ENCODE peak calls at places on chromosomes 4 and X, in five cellular contexts. I, A, M, J and T are unnamed samples.

GRCh38 chrX:2647627-2648026 is 43.5 kb upstream of the CD99 start:
- DNase-seq in M (no peak), I (no peak), A (no peak), J (no peak), T (no peak)

GRCh38 chrX:46325312-46325877 is 219.8 kb downstream of the ZNF674 start:
- DNase-seq in J (peak; percentile 83), I (peak; percentile 39), A (peak; percentile 1), M (no peak), T (no peak)

GRCh38 chr4:101865501-101866062 is 75.1 kb downstream of the BANK1 start:
- DNase-seq in M (no peak), I (no peak), A (no peak), J (peak; percentile 61), T (no peak)

GRCh38 chr4:100722866-100723459 is 205.1 kb upstream of the EMCN start:
- DNase-seq in J (no peak), I (no peak), M (no peak), A (no peak), T (no peak)

GRCh38 chrX:64218023-64218422 is 12.4 kb downstream of the ASB12 start:
- DNase-seq in A (no peak), I (no peak), J (no peak), M (no peak), T (no peak)

GRCh38 chr4:80619070-80619674 is 283.6 kb downstream of the CFAP299 start:
- DNase-seq in A (no peak), I (no peak), J (peak; percentile 13), M (no peak), T (no peak)

GRCh38 chr4:53647547-53647946 is 56.3 kb upstream of the LNX1 start:
- DNase-seq in J (no peak), A (no peak), M (no peak), I (no peak), T (no peak)

GRCh38 chrX:39725928-39726619 is 371.7 kb downstream of the BCOR start:
- DNase-seq in A (no peak), I (no peak), J (peak; percentile 81), M (no peak), T (no peak)

GRCh38 chr4:42519803-42520417 is 122.6 kb downstream of the SHISA3 start:
- DNase-seq in A (peak; percentile 61), M (no peak), J (peak; percentile 54), I (peak; percentile 70), T (peak; percentile 2)

GRCh38 chrX:72029473-72030411 is 102.0 kb downstream of the RTL5 start:
- DNase-seq in M (no peak), I (no peak), J (peak; percentile 88), A (peak; percentile 7), T (no peak)

GRCh38 chrX:137482136-137482535 is 83.8 kb upstream of the ZIC3 start:
- DNase-seq in J (no peak), M (no peak), I (no peak), A (peak; percentile 17), T (no peak)

GRCh38 chr4:151641167-151641566 is 119.6 kb downstream of the GATB start:
- DNase-seq in J (peak; percentile 43), I (no peak), A (no peak), M (no peak), T (no peak)

GRCh38 chrX:115632455-115632854 is 71.5 kb downstream of the PLS3 start:
- DNase-seq in J (peak; percentile 59), M (no peak), A (no peak), I (no peak), T (no peak)

GRCh38 chr4:184368290-184368689 is 106.1 kb downstream of the IRF2 start:
- DNase-seq in M (no peak), A (no peak), J (no peak), I (no peak), T (no peak)

GRCh38 chr4:10015140-10015753 is 6.0 kb downstream of the SLC2A9 start:
- DNase-seq in J (peak; percentile 30), I (no peak), A (peak; percentile 53), M (no peak), T (no peak)